ENCODE peak calls at places on chromosomes 7 and 10, in four cellular contexts. B, W, L and D are unnamed samples.

GRCh38 chr7:100132697-100133137 is 6.0 kb downstream of the MBLAC1 start:
- DNase-seq in L (peak; percentile 55), W (no peak), B (no peak), D (no peak)

GRCh38 chr10:80501913-80502521 is 35.7 kb upstream of the SH2D4B start:
- DNase-seq in W (peak; percentile 68), B (no peak), L (no peak), D (no peak)

GRCh38 chr7:11743016-11743415 is 89.0 kb downstream of the THSD7A start:
- DNase-seq in W (no peak), L (no peak), B (no peak), D (no peak)

GRCh38 chr10:26449726-26450125 is 11.6 kb downstream of the APBB1IP start:
- DNase-seq in L (no peak), B (no peak), W (no peak), D (no peak)

GRCh38 chr7:31100870-31101269 is 48.8 kb downstream of the ADCYAP1R1 start:
- DNase-seq in W (peak; percentile 55), L (no peak), B (no peak), D (no peak)

GRCh38 chr10:92640110-92640509 is 47.2 kb downstream of the KIF11 start:
- DNase-seq in B (no peak), W (no peak), L (peak; percentile 66), D (no peak)

GRCh38 chr7:40647719-40648118 is 512.9 kb downstream of the SUGCT start:
- DNase-seq in W (no peak), L (peak; percentile 3), B (no peak), D (no peak)

GRCh38 chr7:101899616-101900015 is 82.2 kb downstream of the CUX1 start:
- DNase-seq in L (no peak), W (no peak), B (no peak), D (no peak)

GRCh38 chr7:28183627-28184026 is 3.0 kb upstream of the JAZF1 start:
- DNase-seq in W (no peak), L (no peak), B (no peak), D (no peak)

GRCh38 chr7:29328050-29328449 is 133.5 kb downstream of the CHN2 start:
- DNase-seq in B (no peak), L (no peak), W (no peak), D (no peak)

GRCh38 chr7:121547341-121548092 is 151.4 kb upstream of the FAM3C start:
- DNase-seq in B (no peak), L (peak; percentile 77), W (no peak), D (no peak)